ENCODE peak calls at places on chromosomes 5 and 9, in four cellular contexts. One of them, this sample, is unnamed.
A peak's percentile ranks its signal among the peaks of the same experiment; 100 is the strongest.

GRCh38 chr5:56561-57290 is 35.2 kb upstream of the PLEKHG4B start:
- DNase-seq in PC-3: peak; percentile 56
- DNase-seq in HT1080: no peak
- DNase-seq in upper lobe of left lung: no peak
- DNase-seq in this sample: no peak

GRCh38 chr5:67305401-67305800 is 108.8 kb upstream of the CD180 start:
- DNase-seq in PC-3: no peak
- DNase-seq in HT1080: no peak
- DNase-seq in upper lobe of left lung: no peak
- DNase-seq in this sample: no peak

GRCh38 chr5:26868504-26868903 is 169.9 kb downstream of the CDH9 start:
- DNase-seq in PC-3: no peak
- DNase-seq in HT1080: no peak
- DNase-seq in upper lobe of left lung: no peak
- DNase-seq in this sample: no peak

GRCh38 chr5:34703767-34704324 is 47.7 kb downstream of the RAI14 start:
- DNase-seq in PC-3: no peak
- DNase-seq in HT1080: no peak
- DNase-seq in upper lobe of left lung: no peak
- DNase-seq in this sample: no peak

GRCh38 chr5:1366514-1366913 is 21.6 kb upstream of the CLPTM1L start:
- DNase-seq in PC-3: no peak
- DNase-seq in HT1080: no peak
- DNase-seq in upper lobe of left lung: no peak
- DNase-seq in this sample: no peak

GRCh38 chr5:65830856-65831255 is 95.5 kb upstream of the ERBIN start:
- DNase-seq in PC-3: no peak
- DNase-seq in HT1080: no peak
- DNase-seq in upper lobe of left lung: no peak
- DNase-seq in this sample: peak; percentile 27

GRCh38 chr5:151156732-151157402 is 712 bp downstream of the ANXA6 start:
- DNase-seq in PC-3: no peak
- DNase-seq in HT1080: peak; percentile 23
- DNase-seq in upper lobe of left lung: no peak
- DNase-seq in this sample: peak; percentile 69

GRCh38 chr9:84846501-84847323 is 177.2 kb downstream of the NTRK2 start:
- DNase-seq in PC-3: peak; percentile 1
- DNase-seq in HT1080: no peak
- DNase-seq in upper lobe of left lung: no peak
- DNase-seq in this sample: no peak

GRCh38 chr5:131999471-131999931 is 12.0 kb downstream of the ACSL6 start:
- DNase-seq in PC-3: no peak
- DNase-seq in HT1080: no peak
- DNase-seq in upper lobe of left lung: no peak
- DNase-seq in this sample: peak; percentile 53

GRCh38 chr9:132487351-132487791 is 77.4 kb downstream of the CFAP77 start:
- DNase-seq in PC-3: no peak
- DNase-seq in HT1080: no peak
- DNase-seq in upper lobe of left lung: no peak
- DNase-seq in this sample: no peak

GRCh38 chr9:38301376-38302106 is 91.0 kb upstream of the ALDH1B1 start:
- DNase-seq in PC-3: no peak
- DNase-seq in HT1080: no peak
- DNase-seq in upper lobe of left lung: no peak
- DNase-seq in this sample: no peak